ENCODE peak calls at places on chromosomes 6 and 20, in four cellular contexts. Z, G, U and V are unnamed samples.

GRCh38 chr6:56481957-56482356 is 160.7 kb downstream of the DST start:
- DNase-seq in U (no peak), G (no peak), Z (no peak), V (no peak)

GRCh38 chr6:161038229-161039003 is 46.8 kb downstream of the MAP3K4 start:
- DNase-seq in U (peak; percentile 94), Z (peak; percentile 31), G (no peak), V (no peak)

GRCh38 chr20:36478137-36478905 is 63.0 kb upstream of the MYL9 start:
- DNase-seq in U (no peak), G (no peak), Z (no peak), V (no peak)

GRCh38 chr6:113363866-113364265 is 493.3 kb upstream of the MARCKS start:
- DNase-seq in Z (no peak), U (no peak), G (no peak), V (no peak)

GRCh38 chr20:1894951-1895673 is at the start of gene SIRPA:
- DNase-seq in G (peak; percentile 43), U (no peak), Z (peak; percentile 59), V (peak; percentile 32)

GRCh38 chr6:114108119-114109002 is 137.4 kb upstream of the HDAC2 start:
- DNase-seq in U (peak; percentile 12), G (peak; percentile 30), Z (peak; percentile 25), V (peak; percentile 11)

GRCh38 chr6:98576811-98577210 is 257.6 kb upstream of the POU3F2 start:
- DNase-seq in G (no peak), U (no peak), Z (no peak), V (no peak)

GRCh38 chr6:84581494-84582259 is 182.7 kb downstream of the TBX18 start:
- DNase-seq in U (peak; percentile 51), Z (no peak), G (no peak), V (no peak)

GRCh38 chr6:90809035-90809434 is 222.2 kb upstream of the MAP3K7 start:
- DNase-seq in U (no peak), G (no peak), Z (no peak), V (no peak)

GRCh38 chr6:1633366-1634021 is 23.8 kb downstream of the FOXC1 start:
- DNase-seq in U (no peak), G (no peak), Z (no peak), V (no peak)

GRCh38 chr6:149716584-149716983 is 1.3 kb downstream of the LATS1 start:
- DNase-seq in G (no peak), Z (no peak), U (no peak), V (no peak)

GRCh38 chr6:1202201-1202600 is 109.7 kb upstream of the FOXQ1 start:
- DNase-seq in G (no peak), Z (no peak), U (no peak), V (no peak)

GRCh38 chr20:62925420-62926228 is 681 bp downstream of the DIDO1 start:
- DNase-seq in U (no peak), G (no peak), Z (peak; percentile 32), V (peak; percentile 61)

GRCh38 chr20:37711987-37712961 is 18.4 kb downstream of the CTNNBL1 start:
- DNase-seq in Z (no peak), U (no peak), G (no peak), V (peak; percentile 21)

GRCh38 chr6:82385546-82385945 is 21.9 kb downstream of the TPBG start:
- DNase-seq in U (no peak), G (no peak), Z (no peak), V (no peak)

GRCh38 chr6:43627008-43627825 is 1.8 kb downstream of the GTPBP2 start:
- DNase-seq in G (peak; percentile 75), U (peak; percentile 83), Z (no peak), V (peak; percentile 98)

GRCh38 chr6:79385893-79386292 is 151.3 kb downstream of the LCA5 start:
- DNase-seq in G (no peak), Z (no peak), U (no peak), V (no peak)

GRCh38 chr6:11370191-11371018 is 137.9 kb upstream of the NEDD9 start:
- DNase-seq in G (no peak), U (no peak), Z (no peak), V (no peak)

GRCh38 chr20:58640446-58640845 is 10.6 kb upstream of the STX16 start:
- DNase-seq in G (no peak), U (no peak), Z (no peak), V (peak; percentile 38)

GRCh38 chr6:132190815-132191175 is 210.5 kb downstream of the MOXD1 start:
- DNase-seq in G (no peak), U (peak; percentile 66), Z (no peak), V (no peak)

GRCh38 chr6:46465294-46466165 is 25.7 kb downstream of the RCAN2 start:
- DNase-seq in U (no peak), G (no peak), Z (no peak), V (no peak)

GRCh38 chr6:90184334-90185298 is 112.0 kb downstream of the BACH2 start:
- DNase-seq in U (no peak), Z (no peak), G (no peak), V (no peak)

GRCh38 chr20:4509825-4510522 is 211.7 kb upstream of the PRND start:
- DNase-seq in Z (no peak), G (no peak), U (no peak), V (no peak)

GRCh38 chr20:56542489-56543020 is 9.5 kb downstream of the FAM209B start:
- DNase-seq in U (no peak), Z (no peak), G (no peak), V (no peak)

GRCh38 chr6:38114976-38115632 is 295.6 kb downstream of the ZFAND3 start:
- DNase-seq in Z (no peak), G (no peak), U (no peak), V (no peak)

GRCh38 chr20:50369225-50370035 is 140.8 kb upstream of the PTPN1 start:
- DNase-seq in U (no peak), Z (no peak), G (no peak), V (no peak)

GRCh38 chr20:10636326-10636818 is 37.4 kb downstream of the JAG1 start:
- DNase-seq in G (no peak), Z (no peak), U (no peak), V (no peak)

GRCh38 chr6:50353603-50354002 is 303.9 kb upstream of the DEFB112 start:
- DNase-seq in G (no peak), Z (no peak), U (no peak), V (no peak)

GRCh38 chr20:5024982-5025381 is 23.7 kb upstream of the SLC23A2 start:
- DNase-seq in U (no peak), Z (no peak), G (no peak), V (no peak)

GRCh38 chr6:109791301-109791700 is 100.2 kb downstream of the FIG4 start:
- DNase-seq in U (no peak), G (no peak), Z (no peak), V (peak; percentile 13)

GRCh38 chr6:75201901-75202672 is 3.8 kb downstream of the COL12A1 start:
- DNase-seq in Z (peak; percentile 27), U (no peak), G (no peak), V (no peak)

GRCh38 chr6:101830501-101831031 is 437.1 kb downstream of the GRIK2 start:
- DNase-seq in U (peak; percentile 4), G (no peak), Z (no peak), V (no peak)

GRCh38 chr6:169854083-169854725 is 102.8 kb downstream of the ERMARD start:
- DNase-seq in U (no peak), Z (no peak), G (no peak), V (no peak)

GRCh38 chr6:66605971-66606370 is 898.9 kb upstream of the EYS start:
- DNase-seq in U (no peak), Z (no peak), G (no peak), V (no peak)

GRCh38 chr6:122401104-122401503 is 1.7 kb downstream of the HSF2 start:
- DNase-seq in G (no peak), U (no peak), Z (no peak), V (no peak)